ENCODE peak calls at places on chromosomes 5 and 9, in ten cellular contexts. U, F, W, X, V, Q, R, M, S and C are unnamed samples. For H3K9me3 and H3K4me1, the result is how much of the 10 kb centered on the place peaks cover.

GRCh38 chr9:76798527-76798926 is 34.3 kb downstream of the PCA3 start:
- DNase-seq in W (no peak), F (no peak), M (no peak), U (no peak), V (no peak), R (no peak), X (no peak), Q (no peak), S (no peak), C (no peak)

GRCh38 chr9:115146581-115147021 is 28.6 kb upstream of the TNC start:
- DNase-seq in W (peak), X (peak), M (no peak), R (no peak), S (peak), U (no peak), F (no peak), V (no peak), Q (no peak), C (no peak)

GRCh38 chr9:81652058-81652457 is 37.3 kb downstream of the TLE1 start:
- DNase-seq in U (no peak), W (no peak), V (no peak), S (no peak), Q (no peak), R (no peak), M (no peak), X (no peak), F (no peak), C (no peak)

GRCh38 chr9:138080979-138081378 is 203.4 kb downstream of the CACNA1B start:
- DNase-seq in U (peak), S (no peak), M (no peak), R (peak), F (no peak), X (no peak), V (no peak), Q (no peak), W (no peak), C (no peak)

GRCh38 chr5:68685861-68686260 is 408.0 kb upstream of the SLC30A5 start:
- DNase-seq in Q (no peak), R (no peak), V (no peak), W (no peak), X (peak), U (no peak), S (no peak), M (no peak), F (no peak), C (no peak)

GRCh38 chr9:76887951-76888350 is 18.0 kb downstream of the PRUNE2 start:
- DNase-seq in W (no peak), S (no peak), V (no peak), U (no peak), X (no peak), Q (no peak), M (no peak), R (no peak), F (no peak), C (peak)

GRCh38 chr9:105132576-105132975 is 111.9 kb upstream of the SLC44A1 start:
- DNase-seq in U (peak), X (peak), S (peak), V (no peak), R (no peak), M (peak), W (no peak), Q (no peak), F (no peak), C (no peak)

GRCh38 chr5:75510836-75511434 is 494 bp downstream of the CERT1 start:
- DNase-seq in Q (peak), F (peak), V (no peak), S (no peak), W (no peak), M (peak), U (peak), X (peak), R (peak), C (no peak)

GRCh38 chr9:110835404-110835803 is 166.8 kb downstream of the MUSK start:
- DNase-seq in V (no peak), W (no peak), M (no peak), F (no peak), R (no peak), X (peak), S (peak), U (no peak), Q (no peak), C (no peak)

GRCh38 chr5:172303090-172303995 is 19.8 kb upstream of the UBTD2 start:
- DNase-seq in R (no peak), S (no peak), M (peak), Q (no peak), X (peak), U (peak), W (no peak), F (no peak), V (no peak), C (peak)

GRCh38 chr9:72839140-72839539 is 113.7 kb downstream of the ALDH1A1 start:
- DNase-seq in V (no peak), Q (no peak), X (peak), U (no peak), W (no peak), S (peak), M (no peak), R (no peak), F (no peak), C (peak)

GRCh38 chr9:16728128-16728505 is 142.4 kb downstream of the BNC2 start:
- DNase-seq in U (no peak), M (no peak), R (no peak), V (no peak), S (peak), X (no peak), F (no peak), Q (no peak), W (no peak), C (no peak)
- H3K4me3 ChIP-seq in U (no peak), M (peak), R (no peak), V (peak), S (no peak), X (peak), F (no peak), Q (no peak), W (no peak), C (no peak)

GRCh38 chr5:178505639-178506407 is 84.4 kb downstream of the COL23A1 start:
- DNase-seq in U (no peak), M (no peak), S (no peak), Q (no peak), W (no peak), X (no peak), F (no peak), R (peak), V (no peak), C (no peak)

GRCh38 chr5:178507151-178507932 is 82.9 kb downstream of the COL23A1 start:
- DNase-seq in Q (no peak), V (no peak), W (no peak), M (no peak), R (no peak), X (no peak), U (no peak), S (no peak), F (no peak), C (no peak)

GRCh38 chr5:178499352-178499751 is 90.8 kb downstream of the COL23A1 start:
- DNase-seq in S (no peak), V (no peak), F (no peak), Q (no peak), W (no peak), U (no peak), X (no peak), R (no peak), M (no peak), C (no peak)

GRCh38 chr5:178502401-178503100 is 87.6 kb downstream of the COL23A1 start:
- DNase-seq in Q (no peak), R (peak), S (no peak), W (no peak), V (no peak), F (no peak), X (no peak), U (no peak), M (no peak), C (no peak)

DNA sequence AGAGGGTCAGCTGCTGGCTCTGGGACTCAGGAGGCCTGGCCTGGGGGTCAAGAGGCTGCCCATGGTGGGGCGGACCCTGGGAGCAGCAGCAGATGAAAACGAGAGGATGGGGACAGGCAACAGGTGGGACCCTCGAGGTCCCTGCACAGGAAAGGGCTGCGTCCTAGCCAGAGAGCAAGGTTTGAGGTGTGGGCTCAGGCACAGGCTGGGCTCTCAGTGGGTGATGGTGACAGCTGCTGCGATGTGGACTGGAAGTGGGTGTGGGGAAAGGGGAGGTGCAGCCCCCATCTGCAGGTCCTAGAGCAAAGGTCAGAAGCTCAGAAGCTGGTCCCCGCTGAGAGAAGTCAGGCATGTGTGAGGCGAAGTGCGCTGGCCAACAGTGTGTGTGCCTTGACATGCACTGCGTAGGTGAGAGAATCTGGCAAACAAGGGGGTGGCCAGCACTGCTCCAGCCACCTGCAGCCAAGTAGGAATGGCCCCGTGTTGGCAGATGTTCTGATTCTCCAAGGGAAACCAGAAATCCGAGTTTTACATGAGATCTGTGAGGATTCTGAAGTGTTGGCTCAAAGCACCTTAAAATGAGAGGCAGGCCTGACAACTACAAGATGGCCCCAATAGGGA is 85.7 kb downstream of the COL23A1 start:
- DNase-seq in V (no peak), X (no peak), M (no peak), S (no peak), W (no peak), R (peak), F (no peak), Q (no peak), U (no peak), C (no peak)
- H3K9me3 ChIP-seq in V (under half), X (under half), M (under half), S (under half), W (under half), R (under half), F (under half), Q (under half), U (under half), C (under half)

GRCh38 chr9:98994226-98995058 is 50.7 kb downstream of the COL15A1 start:
- DNase-seq in R (no peak), W (no peak), S (peak), U (no peak), F (no peak), V (no peak), M (no peak), X (no peak), Q (no peak), C (no peak)
- H3K4me1 ChIP-seq in R (under half), W (under half), S (under half), U (under half), F (under half), V (under half), M (under half), X (half or more), Q (under half), C (under half)

GRCh38 chr9:20476912-20477311 is 145.4 kb downstream of the MLLT3 start:
- DNase-seq in Q (no peak), V (no peak), S (peak), M (no peak), F (no peak), U (no peak), R (no peak), X (peak), W (no peak), C (no peak)
- H3K4me3 ChIP-seq in Q (no peak), V (no peak), S (no peak), M (no peak), F (no peak), U (no peak), R (no peak), X (no peak), W (no peak), C (no peak)

GRCh38 chr5:82096249-82096648 is 124.4 kb downstream of the ATG10 start:
- DNase-seq in S (no peak), V (no peak), F (no peak), M (no peak), W (no peak), X (no peak), U (no peak), Q (no peak), R (no peak), C (no peak)

GRCh38 chr5:82091617-82092016 is 119.8 kb downstream of the ATG10 start:
- DNase-seq in W (no peak), U (no peak), M (no peak), Q (no peak), S (no peak), X (peak), R (no peak), F (no peak), V (no peak), C (no peak)
- H3K9me3 ChIP-seq in W (under half), U (under half), M (under half), Q (under half), S (under half), X (under half), R (under half), F (under half), V (under half), C (under half)

GRCh38 chr5:156119692-156120091 is 207.3 kb upstream of the SGCD start:
- DNase-seq in W (no peak), X (no peak), S (no peak), M (no peak), R (no peak), U (no peak), F (no peak), Q (no peak), V (no peak), C (no peak)
- H3K4me1 ChIP-seq in W (under half), X (under half), S (under half), M (under half), R (under half), U (under half), F (under half), Q (under half), V (under half), C (under half)